ENCODE peak calls at places on chromosomes 5 and 9, in five cellular contexts. One of them, this sample, is unnamed.

GRCh38 chr5:67963789-67964519 is 251.6 kb upstream of the PIK3R1 start:
- DNase-seq in fibroblast of the aortic adventitia: no peak
- DNase-seq in uterus: no peak
- DNase-seq in cardiac muscle cell: no peak
- DNase-seq in cardiac fibroblast: no peak
- DNase-seq in this sample: no peak

GRCh38 chr5:17412760-17413671 is 85.0 kb upstream of the TAF11L2 start:
- DNase-seq in fibroblast of the aortic adventitia: no peak
- DNase-seq in uterus: peak; percentile 34
- DNase-seq in cardiac muscle cell: no peak
- DNase-seq in cardiac fibroblast: no peak
- DNase-seq in this sample: no peak

GRCh38 chr5:78102498-78102897 is 192.0 kb downstream of the AP3B1 start:
- DNase-seq in fibroblast of the aortic adventitia: peak; percentile 4
- DNase-seq in uterus: no peak
- DNase-seq in cardiac muscle cell: no peak
- DNase-seq in cardiac fibroblast: no peak
- DNase-seq in this sample: no peak

GRCh38 chr9:107566596-107566995 is 77.0 kb upstream of the KLF4 start:
- DNase-seq in fibroblast of the aortic adventitia: peak; percentile 42
- DNase-seq in uterus: no peak
- DNase-seq in cardiac muscle cell: no peak
- DNase-seq in cardiac fibroblast: peak; percentile 34
- DNase-seq in this sample: no peak

GRCh38 chr5:77463905-77464304 is 28.2 kb downstream of the WDR41 start:
- DNase-seq in fibroblast of the aortic adventitia: peak; percentile 18
- DNase-seq in uterus: no peak
- DNase-seq in cardiac muscle cell: no peak
- DNase-seq in cardiac fibroblast: peak; percentile 31
- DNase-seq in this sample: no peak

GRCh38 chr5:83473344-83474169 is 2.0 kb downstream of the VCAN start:
- DNase-seq in fibroblast of the aortic adventitia: peak; percentile 99
- DNase-seq in uterus: peak; percentile 89
- DNase-seq in cardiac muscle cell: peak; percentile 96
- DNase-seq in cardiac fibroblast: peak; percentile 99
- DNase-seq in this sample: peak; percentile 97

GRCh38 chr9:109046346-109046745 is 33.0 kb upstream of the CTNNAL1 start:
- DNase-seq in fibroblast of the aortic adventitia: no peak
- DNase-seq in uterus: no peak
- DNase-seq in cardiac muscle cell: no peak
- DNase-seq in cardiac fibroblast: no peak
- DNase-seq in this sample: no peak

GRCh38 chr9:19471737-19472648 is 63.2 kb downstream of the ACER2 start:
- DNase-seq in fibroblast of the aortic adventitia: peak; percentile 57
- DNase-seq in uterus: peak; percentile 40
- DNase-seq in cardiac muscle cell: peak; percentile 76
- DNase-seq in cardiac fibroblast: peak; percentile 69
- DNase-seq in this sample: no peak

GRCh38 chr9:136004712-136005111 is 43.5 kb upstream of the UBAC1 start:
- DNase-seq in fibroblast of the aortic adventitia: no peak
- DNase-seq in uterus: no peak
- DNase-seq in cardiac muscle cell: no peak
- DNase-seq in cardiac fibroblast: no peak
- DNase-seq in this sample: no peak

GRCh38 chr5:932628-933250 is 40.1 kb downstream of the TRIP13 start:
- DNase-seq in fibroblast of the aortic adventitia: peak; percentile 73
- DNase-seq in uterus: no peak
- DNase-seq in cardiac muscle cell: no peak
- DNase-seq in cardiac fibroblast: peak; percentile 47
- DNase-seq in this sample: no peak

GRCh38 chr5:10699987-10700386 is 61.0 kb downstream of the DAP start:
- DNase-seq in fibroblast of the aortic adventitia: no peak
- DNase-seq in uterus: no peak
- DNase-seq in cardiac muscle cell: no peak
- DNase-seq in cardiac fibroblast: no peak
- DNase-seq in this sample: no peak

GRCh38 chr5:178625679-178626483 is 969 bp downstream of the CLK4 start:
- DNase-seq in fibroblast of the aortic adventitia: peak; percentile 57
- DNase-seq in uterus: no peak
- DNase-seq in cardiac muscle cell: peak; percentile 13
- DNase-seq in cardiac fibroblast: peak; percentile 59
- DNase-seq in this sample: no peak

GRCh38 chr5:149404746-149405549 is 25.9 kb upstream of the IL17B start:
- DNase-seq in fibroblast of the aortic adventitia: peak; percentile 59
- DNase-seq in uterus: peak; percentile 62
- DNase-seq in cardiac muscle cell: no peak
- DNase-seq in cardiac fibroblast: peak; percentile 57
- DNase-seq in this sample: no peak

GRCh38 chr9:112971415-112971814 is 40.6 kb downstream of the ZNF883 start:
- DNase-seq in fibroblast of the aortic adventitia: peak; percentile 2
- DNase-seq in uterus: no peak
- DNase-seq in cardiac muscle cell: peak; percentile 33
- DNase-seq in cardiac fibroblast: peak; percentile 6
- DNase-seq in this sample: no peak

GRCh38 chr5:78287833-78288232 is 6.7 kb downstream of the AP3B1 start:
- DNase-seq in fibroblast of the aortic adventitia: peak; percentile 74
- DNase-seq in uterus: no peak
- DNase-seq in cardiac muscle cell: peak; percentile 9
- DNase-seq in cardiac fibroblast: peak; percentile 71
- DNase-seq in this sample: no peak

GRCh38 chr5:6197427-6197826 is 180.9 kb downstream of the MED10 start:
- DNase-seq in fibroblast of the aortic adventitia: no peak
- DNase-seq in uterus: no peak
- DNase-seq in cardiac muscle cell: no peak
- DNase-seq in cardiac fibroblast: no peak
- DNase-seq in this sample: no peak

GRCh38 chr5:6202113-6202512 is 176.2 kb downstream of the MED10 start:
- DNase-seq in fibroblast of the aortic adventitia: no peak
- DNase-seq in uterus: no peak
- DNase-seq in cardiac muscle cell: no peak
- DNase-seq in cardiac fibroblast: no peak
- DNase-seq in this sample: no peak

GRCh38 chr5:6202615-6203365 is 175.6 kb downstream of the MED10 start:
- DNase-seq in fibroblast of the aortic adventitia: no peak
- DNase-seq in uterus: no peak
- DNase-seq in cardiac muscle cell: peak; percentile 3
- DNase-seq in cardiac fibroblast: no peak
- DNase-seq in this sample: no peak

GRCh38 chr5:6195711-6196358 is 182.5 kb downstream of the MED10 start:
- DNase-seq in fibroblast of the aortic adventitia: no peak
- DNase-seq in uterus: no peak
- DNase-seq in cardiac muscle cell: no peak
- DNase-seq in cardiac fibroblast: no peak
- DNase-seq in this sample: no peak

GRCh38 chr5:6201626-6202025 is 176.7 kb downstream of the MED10 start:
- DNase-seq in fibroblast of the aortic adventitia: peak; percentile 10
- DNase-seq in uterus: no peak
- DNase-seq in cardiac muscle cell: no peak
- DNase-seq in cardiac fibroblast: peak; percentile 0
- DNase-seq in this sample: no peak
- TF ChIP-seq CTCF in fibroblast of the aortic adventitia: no peak
- TF ChIP-seq CTCF in uterus: no peak
- TF ChIP-seq CTCF in cardiac muscle cell: no peak
- TF ChIP-seq CTCF in cardiac fibroblast: no peak
- TF ChIP-seq CTCF in this sample: no peak

GRCh38 chr9:132005896-132006295 is 73.8 kb downstream of the MED27 start:
- DNase-seq in fibroblast of the aortic adventitia: peak; percentile 66
- DNase-seq in uterus: no peak
- DNase-seq in cardiac muscle cell: no peak
- DNase-seq in cardiac fibroblast: peak; percentile 45
- DNase-seq in this sample: no peak
- TF ChIP-seq CTCF in fibroblast of the aortic adventitia: no peak
- TF ChIP-seq CTCF in uterus: no peak
- TF ChIP-seq CTCF in cardiac muscle cell: no peak
- TF ChIP-seq CTCF in cardiac fibroblast: no peak
- TF ChIP-seq CTCF in this sample: peak; percentile 39

GRCh38 chr5:126656397-126657007 is 55.8 kb downstream of the PHAX start:
- DNase-seq in fibroblast of the aortic adventitia: peak; percentile 69
- DNase-seq in uterus: no peak
- DNase-seq in cardiac muscle cell: peak; percentile 61
- DNase-seq in cardiac fibroblast: peak; percentile 73
- DNase-seq in this sample: no peak
- TF ChIP-seq CTCF in fibroblast of the aortic adventitia: peak; percentile 94
- TF ChIP-seq CTCF in uterus: peak; percentile 76
- TF ChIP-seq CTCF in cardiac muscle cell: peak; percentile 87
- TF ChIP-seq CTCF in cardiac fibroblast: peak; percentile 88
- TF ChIP-seq CTCF in this sample: peak; percentile 96

GRCh38 chr9:111399772-111400563 is 69.9 kb upstream of the OR2K2 start:
- DNase-seq in fibroblast of the aortic adventitia: peak; percentile 37
- DNase-seq in uterus: no peak
- DNase-seq in cardiac muscle cell: no peak
- DNase-seq in cardiac fibroblast: peak; percentile 25
- DNase-seq in this sample: no peak
- TF ChIP-seq CTCF in fibroblast of the aortic adventitia: peak; percentile 47
- TF ChIP-seq CTCF in uterus: no peak
- TF ChIP-seq CTCF in cardiac muscle cell: peak; percentile 47
- TF ChIP-seq CTCF in cardiac fibroblast: peak; percentile 72
- TF ChIP-seq CTCF in this sample: peak; percentile 71

GRCh38 chr5:7851240-7851592 is 283 bp upstream of the CFAP90 start:
- DNase-seq in fibroblast of the aortic adventitia: no peak
- DNase-seq in uterus: no peak
- DNase-seq in cardiac muscle cell: no peak
- DNase-seq in cardiac fibroblast: no peak
- DNase-seq in this sample: no peak
- TF ChIP-seq CTCF in fibroblast of the aortic adventitia: no peak
- TF ChIP-seq CTCF in uterus: no peak
- TF ChIP-seq CTCF in cardiac muscle cell: no peak
- TF ChIP-seq CTCF in cardiac fibroblast: no peak
- TF ChIP-seq CTCF in this sample: peak; percentile 55

DNA sequence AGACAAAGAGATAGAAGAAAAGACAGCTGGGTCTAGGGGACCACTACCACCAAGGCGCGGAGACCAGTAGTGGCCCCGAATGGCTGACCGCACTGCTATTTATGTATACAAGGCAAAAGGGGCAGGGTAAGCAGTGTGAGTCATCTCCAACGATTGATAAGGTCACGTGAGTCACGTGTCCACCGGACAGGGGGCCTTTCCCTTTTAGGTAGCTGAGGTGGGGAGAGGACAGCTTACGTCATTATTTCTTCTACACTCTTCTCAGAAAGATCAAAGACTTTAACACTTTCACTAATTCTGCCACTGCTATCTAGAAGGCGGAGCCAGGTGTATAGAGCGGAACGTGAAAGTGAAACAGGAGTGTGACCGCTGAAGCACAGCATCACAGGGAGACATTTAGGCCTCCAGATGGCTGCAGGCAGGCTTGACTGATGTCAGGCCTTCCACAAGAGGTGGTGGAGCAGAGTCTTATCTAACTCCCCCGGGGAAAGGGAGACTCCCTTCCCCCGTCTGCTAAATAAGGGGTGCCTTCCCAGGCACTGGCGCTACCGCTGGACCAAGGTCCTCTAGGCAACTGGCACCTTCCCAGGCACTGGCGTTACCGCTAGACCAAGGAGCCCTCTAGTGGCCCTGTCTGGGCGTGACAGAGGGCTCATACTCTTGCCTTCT is 6.1 kb upstream of the PRR16 start:
- DNase-seq in fibroblast of the aortic adventitia: peak; percentile 73
- DNase-seq in uterus: peak; percentile 65
- DNase-seq in cardiac muscle cell: peak; percentile 70
- DNase-seq in cardiac fibroblast: peak; percentile 80
- DNase-seq in this sample: peak; percentile 84
- TF ChIP-seq CTCF in fibroblast of the aortic adventitia: peak; percentile 70
- TF ChIP-seq CTCF in uterus: peak; percentile 65
- TF ChIP-seq CTCF in cardiac muscle cell: peak; percentile 68
- TF ChIP-seq CTCF in cardiac fibroblast: peak; percentile 72
- TF ChIP-seq CTCF in this sample: peak; percentile 97

GRCh38 chr9:2788948-2789347 is 54.9 kb downstream of the PUM3 start:
- DNase-seq in fibroblast of the aortic adventitia: no peak
- DNase-seq in uterus: no peak
- DNase-seq in cardiac muscle cell: no peak
- DNase-seq in cardiac fibroblast: no peak
- DNase-seq in this sample: no peak
- TF ChIP-seq CTCF in fibroblast of the aortic adventitia: no peak
- TF ChIP-seq CTCF in uterus: no peak
- TF ChIP-seq CTCF in cardiac muscle cell: no peak
- TF ChIP-seq CTCF in cardiac fibroblast: no peak
- TF ChIP-seq CTCF in this sample: no peak

GRCh38 chr5:147223951-147224791 is 10.7 kb upstream of the STK32A start:
- DNase-seq in fibroblast of the aortic adventitia: peak; percentile 77
- DNase-seq in uterus: peak; percentile 49
- DNase-seq in cardiac muscle cell: peak; percentile 56
- DNase-seq in cardiac fibroblast: peak; percentile 76
- DNase-seq in this sample: no peak
- TF ChIP-seq CTCF in fibroblast of the aortic adventitia: peak; percentile 78
- TF ChIP-seq CTCF in uterus: peak; percentile 66
- TF ChIP-seq CTCF in cardiac muscle cell: peak; percentile 72
- TF ChIP-seq CTCF in cardiac fibroblast: peak; percentile 70
- TF ChIP-seq CTCF in this sample: peak; percentile 90

GRCh38 chr5:122901346-122901745 is 55.9 kb downstream of the SNX24 start:
- DNase-seq in fibroblast of the aortic adventitia: no peak
- DNase-seq in uterus: no peak
- DNase-seq in cardiac muscle cell: no peak
- DNase-seq in cardiac fibroblast: no peak
- DNase-seq in this sample: no peak

GRCh38 chr5:122895141-122895540 is 49.7 kb downstream of the SNX24 start:
- DNase-seq in fibroblast of the aortic adventitia: no peak
- DNase-seq in uterus: no peak
- DNase-seq in cardiac muscle cell: no peak
- DNase-seq in cardiac fibroblast: no peak
- DNase-seq in this sample: no peak

GRCh38 chr5:122902263-122902662 is 56.9 kb downstream of the SNX24 start:
- DNase-seq in fibroblast of the aortic adventitia: no peak
- DNase-seq in uterus: no peak
- DNase-seq in cardiac muscle cell: no peak
- DNase-seq in cardiac fibroblast: no peak
- DNase-seq in this sample: no peak

GRCh38 chr5:122896598-122897282 is 51.3 kb downstream of the SNX24 start:
- DNase-seq in fibroblast of the aortic adventitia: peak; percentile 68
- DNase-seq in uterus: no peak
- DNase-seq in cardiac muscle cell: no peak
- DNase-seq in cardiac fibroblast: peak; percentile 62
- DNase-seq in this sample: no peak

DNA sequence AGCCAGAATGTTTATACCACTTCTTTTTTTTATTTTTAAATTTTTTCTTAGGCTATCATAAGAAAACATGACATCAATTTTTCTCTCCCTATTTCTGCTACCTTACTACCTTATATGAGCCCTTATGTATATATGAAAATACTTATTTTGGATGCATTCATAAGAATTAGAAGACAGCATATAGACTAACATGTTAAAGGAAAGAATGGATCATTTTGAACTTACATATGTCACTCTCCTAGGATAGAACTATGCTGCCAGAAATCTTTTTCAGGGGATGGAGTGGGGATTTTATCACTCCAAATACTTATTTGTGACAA is 51.8 kb downstream of the SNX24 start:
- DNase-seq in fibroblast of the aortic adventitia: no peak
- DNase-seq in uterus: no peak
- DNase-seq in cardiac muscle cell: no peak
- DNase-seq in cardiac fibroblast: no peak
- DNase-seq in this sample: no peak
- TF ChIP-seq CTCF in fibroblast of the aortic adventitia: no peak
- TF ChIP-seq CTCF in uterus: no peak
- TF ChIP-seq CTCF in cardiac muscle cell: no peak
- TF ChIP-seq CTCF in cardiac fibroblast: no peak
- TF ChIP-seq CTCF in this sample: no peak